ENCODE peak calls at places on chromosomes 16 and 17, in nine cellular contexts. C is activated CD8-positive, alpha-beta T cell treated with anti-CD3 and anti-CD28 coated beads for 36 hours; I is RWPE1; V is fibroblast of pulmonary artery; S is CD4-positive, alpha-beta T cell; U is WTC11; W is NCI-H748 treated with DMSO at 0.1 percent for 48 hours; N is HCEC 1CT; M is T-helper 1 cell. X is an unnamed sample.

GRCh38 chr17:43536236-43537088 is 9.7 kb downstream of the ETV4 start:
- DNase-seq in C (no peak), I (peak), V (peak), S (no peak), U (no peak), W (no peak), N (peak), M (no peak), X (no peak)

GRCh38 chr16:715448-716249 is 731 bp downstream of the METRN start:
- DNase-seq in C (no peak), I (no peak), V (no peak), S (no peak), U (no peak), W (no peak), N (peak), M (no peak), X (no peak)

GRCh38 chr16:53933407-53933806 is 229.5 kb downstream of the FTO start:
- DNase-seq in C (no peak), I (no peak), V (no peak), S (no peak), U (no peak), W (no peak), N (no peak), M (no peak), X (no peak)

GRCh38 chr16:67673712-67674580 is 7.3 kb downstream of the C16orf86 start:
- DNase-seq in C (no peak), I (no peak), V (peak), S (no peak), U (no peak), W (no peak), N (no peak), M (no peak), X (peak)

GRCh38 chr17:76492250-76492988 is 8.8 kb downstream of the RHBDF2 start:
- DNase-seq in C (peak), I (no peak), V (no peak), S (no peak), U (no peak), W (no peak), N (no peak), M (no peak), X (no peak)

GRCh38 chr17:47229535-47230443 is 20.6 kb downstream of the MYL4 start:
- DNase-seq in C (peak), I (peak), V (peak), S (peak), U (peak), W (peak), N (peak), M (no peak), X (peak)

GRCh38 chr17:44830359-44831269 is 527 bp upstream of the GJC1 start:
- DNase-seq in C (peak), I (peak), V (peak), S (no peak), U (peak), W (no peak), N (peak), M (no peak), X (peak)

GRCh38 chr16:4917117-4917516 is 19.8 kb downstream of the PPL start:
- DNase-seq in C (no peak), I (no peak), V (peak), S (no peak), U (no peak), W (no peak), N (peak), M (no peak), X (no peak)

GRCh38 chr17:76235883-76236282 is 4.4 kb downstream of the RNF157 start:
- DNase-seq in C (no peak), I (no peak), V (no peak), S (no peak), U (no peak), W (no peak), N (no peak), M (no peak), X (no peak)

GRCh38 chr16:59665618-59666220 is 931.6 kb upstream of the GOT2 start:
- DNase-seq in C (no peak), I (no peak), V (no peak), S (no peak), U (no peak), W (no peak), N (no peak), M (no peak), X (no peak)

GRCh38 chr16:77035361-77035760 is 155.6 kb upstream of the MON1B start:
- DNase-seq in C (no peak), I (no peak), V (no peak), S (no peak), U (no peak), W (no peak), N (no peak), M (no peak), X (no peak)

GRCh38 chr17:73266796-73267195 is 5.1 kb upstream of the CPSF4L start:
- DNase-seq in C (no peak), I (no peak), V (no peak), S (no peak), U (no peak), W (no peak), N (no peak), M (no peak), X (no peak)

GRCh38 chr16:88896238-88897065 is 30.0 kb upstream of the PABPN1L start:
- DNase-seq in C (no peak), I (no peak), V (no peak), S (no peak), U (no peak), W (no peak), N (no peak), M (no peak), X (peak)

GRCh38 chr17:77385750-77386501 is 245.2 kb downstream of the SEC14L1 start:
- DNase-seq in C (peak), I (no peak), V (peak), S (no peak), U (no peak), W (no peak), N (no peak), M (no peak), X (no peak)

GRCh38 chr17:79463421-79464309 is 147.2 kb downstream of the RBFOX3 start:
- DNase-seq in C (no peak), I (no peak), V (no peak), S (no peak), U (no peak), W (no peak), N (no peak), M (no peak), X (peak)

GRCh38 chr17:55743103-55743679 is 7.7 kb upstream of the PCTP start:
- DNase-seq in C (no peak), I (peak), V (no peak), S (no peak), U (no peak), W (no peak), N (no peak), M (no peak), X (no peak)

GRCh38 chr16:81277681-81278080 is 37.1 kb upstream of the GAN start:
- DNase-seq in C (no peak), I (no peak), V (no peak), S (no peak), U (no peak), W (no peak), N (no peak), M (no peak), X (no peak)

GRCh38 chr17:63078707-63079106 is 112.7 kb downstream of the TANC2 start:
- DNase-seq in C (no peak), I (no peak), V (no peak), S (no peak), U (no peak), W (no peak), N (no peak), M (no peak), X (no peak)

GRCh38 chr16:2769100-2769529 is 8.0 kb downstream of the ELOB start:
- DNase-seq in C (no peak), I (no peak), V (no peak), S (no peak), U (no peak), W (no peak), N (no peak), M (no peak), X (no peak)

GRCh38 chr16:9072806-9073341 is 18.6 kb upstream of the HAPSTR1 start:
- DNase-seq in C (peak), I (peak), V (peak), S (no peak), U (no peak), W (no peak), N (peak), M (no peak), X (no peak)

GRCh38 chr16:56042416-56042815 is 148.9 kb upstream of the GNAO1 start:
- DNase-seq in C (no peak), I (no peak), V (no peak), S (no peak), U (no peak), W (no peak), N (no peak), M (no peak), X (no peak)

GRCh38 chr16:48596326-48596725 is 13.7 kb downstream of the N4BP1 start:
- DNase-seq in C (peak), I (no peak), V (no peak), S (no peak), U (no peak), W (no peak), N (no peak), M (no peak), X (no peak)

GRCh38 chr16:1119766-1120611 is 23.9 kb upstream of the C1QTNF8 start:
- DNase-seq in C (no peak), I (no peak), V (no peak), S (no peak), U (no peak), W (no peak), N (no peak), M (no peak), X (no peak)

GRCh38 chr17:75901727-75902126 is 3.0 kb downstream of the MRPL38 start:
- DNase-seq in C (no peak), I (no peak), V (no peak), S (no peak), U (no peak), W (no peak), N (no peak), M (no peak), X (no peak)

GRCh38 chr16:68265078-68265925 is 976 bp downstream of the SLC7A6 start:
- DNase-seq in C (peak), I (peak), V (peak), S (peak), U (peak), W (no peak), N (peak), M (peak), X (peak)

GRCh38 chr17:17837966-17838962 is 1.5 kb upstream of the SREBF1 start:
- DNase-seq in C (no peak), I (no peak), V (peak), S (no peak), U (peak), W (peak), N (peak), M (no peak), X (peak)

GRCh38 chr16:85033153-85033552 is 5.6 kb downstream of the KIAA0513 start:
- DNase-seq in C (no peak), I (no peak), V (no peak), S (no peak), U (no peak), W (no peak), N (no peak), M (no peak), X (no peak)

GRCh38 chr17:78908426-78908825 is 5.4 kb upstream of the CEP295NL start:
- DNase-seq in C (no peak), I (no peak), V (no peak), S (no peak), U (no peak), W (no peak), N (no peak), M (no peak), X (no peak)

GRCh38 chr16:2841606-2842339 is 11.7 kb downstream of the ZG16B start:
- DNase-seq in C (peak), I (no peak), V (no peak), S (no peak), U (no peak), W (no peak), N (no peak), M (no peak), X (no peak)

GRCh38 chr17:80959330-80960036 is 32.2 kb upstream of the CHMP6 start:
- DNase-seq in C (no peak), I (no peak), V (peak), S (no peak), U (no peak), W (no peak), N (no peak), M (no peak), X (peak)

GRCh38 chr17:27651411-27652345 is 20.7 kb downstream of the LGALS9 start:
- DNase-seq in C (peak), I (no peak), V (peak), S (peak), U (peak), W (no peak), N (no peak), M (no peak), X (peak)

GRCh38 chr17:6443692-6444572 is at the start of gene PIMREG:
- DNase-seq in C (peak), I (peak), V (peak), S (peak), U (peak), W (peak), N (peak), M (peak), X (peak)

GRCh38 chr17:7932483-7932891 is 481 bp downstream of the CNTROB start:
- DNase-seq in C (peak), I (peak), V (peak), S (no peak), U (peak), W (peak), N (peak), M (no peak), X (peak)

GRCh38 chr17:75031972-75032895 is 14.5 kb downstream of the ATP5PD start:
- DNase-seq in C (peak), I (peak), V (peak), S (peak), U (peak), W (peak), N (peak), M (no peak), X (peak)